ENCODE peak calls at places on chromosomes 12 and 14, in eight cellular contexts. One of them, this sample, is unnamed.

GRCh38 chr12:100984821-100985220 is 190.2 kb downstream of the ANO4 start:
- DNase-seq in T follicular helper cell: no peak
- DNase-seq in right lobe of liver: no peak
- DNase-seq in Caki2: no peak
- DNase-seq in HTR-8/SVneo: no peak
- DNase-seq in T-helper 17 cell: no peak
- DNase-seq in AG20443: no peak
- DNase-seq in activated CD8-positive, alpha-beta memory T cell treated with anti-CD3 and anti-CD28 coated beads, Interleukin-2, amount 50 U/mL, for 48 hours: no peak
- DNase-seq in this sample: no peak

GRCh38 chr14:37253905-37254304 is 56.2 kb downstream of the MIPOL1 start:
- DNase-seq in T-helper 17 cell: no peak
- DNase-seq in right lobe of liver: no peak
- DNase-seq in Caki2: no peak
- DNase-seq in activated CD8-positive, alpha-beta memory T cell treated with anti-CD3 and anti-CD28 coated beads, Interleukin-2, amount 50 U/mL, for 48 hours: no peak
- DNase-seq in AG20443: peak
- DNase-seq in T follicular helper cell: no peak
- DNase-seq in HTR-8/SVneo: peak
- DNase-seq in this sample: no peak

GRCh38 chr14:69882086-69882864 is 3.1 kb downstream of the SMOC1 start:
- DNase-seq in T-helper 17 cell: no peak
- DNase-seq in HTR-8/SVneo: no peak
- DNase-seq in T follicular helper cell: no peak
- DNase-seq in AG20443: no peak
- DNase-seq in right lobe of liver: no peak
- DNase-seq in Caki2: no peak
- DNase-seq in activated CD8-positive, alpha-beta memory T cell treated with anti-CD3 and anti-CD28 coated beads, Interleukin-2, amount 50 U/mL, for 48 hours: no peak
- DNase-seq in this sample: no peak

GRCh38 chr12:29516431-29516875 is 19.0 kb upstream of the OVCH1 start:
- DNase-seq in HTR-8/SVneo: no peak
- DNase-seq in AG20443: no peak
- DNase-seq in activated CD8-positive, alpha-beta memory T cell treated with anti-CD3 and anti-CD28 coated beads, Interleukin-2, amount 50 U/mL, for 48 hours: no peak
- DNase-seq in right lobe of liver: no peak
- DNase-seq in T-helper 17 cell: no peak
- DNase-seq in Caki2: no peak
- DNase-seq in T follicular helper cell: no peak
- DNase-seq in this sample: no peak

GRCh38 chr12:25276199-25276937 is 25.6 kb upstream of the KRAS start:
- DNase-seq in HTR-8/SVneo: peak
- DNase-seq in activated CD8-positive, alpha-beta memory T cell treated with anti-CD3 and anti-CD28 coated beads, Interleukin-2, amount 50 U/mL, for 48 hours: peak
- DNase-seq in Caki2: peak
- DNase-seq in AG20443: peak
- DNase-seq in T follicular helper cell: no peak
- DNase-seq in T-helper 17 cell: no peak
- DNase-seq in right lobe of liver: peak
- DNase-seq in this sample: peak

GRCh38 chr12:66931091-66931490 is 252.2 kb upstream of the GRIP1 start:
- DNase-seq in HTR-8/SVneo: no peak
- DNase-seq in activated CD8-positive, alpha-beta memory T cell treated with anti-CD3 and anti-CD28 coated beads, Interleukin-2, amount 50 U/mL, for 48 hours: no peak
- DNase-seq in Caki2: no peak
- DNase-seq in T-helper 17 cell: no peak
- DNase-seq in T follicular helper cell: no peak
- DNase-seq in right lobe of liver: no peak
- DNase-seq in AG20443: no peak
- DNase-seq in this sample: no peak

GRCh38 chr12:52838871-52839446 is 4.8 kb upstream of the KRT79 start:
- DNase-seq in Caki2: no peak
- DNase-seq in right lobe of liver: no peak
- DNase-seq in T follicular helper cell: no peak
- DNase-seq in HTR-8/SVneo: no peak
- DNase-seq in AG20443: no peak
- DNase-seq in activated CD8-positive, alpha-beta memory T cell treated with anti-CD3 and anti-CD28 coated beads, Interleukin-2, amount 50 U/mL, for 48 hours: no peak
- DNase-seq in T-helper 17 cell: no peak
- DNase-seq in this sample: no peak

GRCh38 chr12:125493704-125494308 is 428.6 kb downstream of the AACS start:
- DNase-seq in right lobe of liver: no peak
- DNase-seq in T follicular helper cell: no peak
- DNase-seq in HTR-8/SVneo: no peak
- DNase-seq in AG20443: no peak
- DNase-seq in activated CD8-positive, alpha-beta memory T cell treated with anti-CD3 and anti-CD28 coated beads, Interleukin-2, amount 50 U/mL, for 48 hours: no peak
- DNase-seq in T-helper 17 cell: no peak
- DNase-seq in Caki2: no peak
- DNase-seq in this sample: no peak

GRCh38 chr14:105605501-105606304 is 79.3 kb downstream of the TMEM121 start:
- DNase-seq in right lobe of liver: peak
- DNase-seq in HTR-8/SVneo: no peak
- DNase-seq in AG20443: no peak
- DNase-seq in T-helper 17 cell: no peak
- DNase-seq in Caki2: no peak
- DNase-seq in T follicular helper cell: no peak
- DNase-seq in activated CD8-positive, alpha-beta memory T cell treated with anti-CD3 and anti-CD28 coated beads, Interleukin-2, amount 50 U/mL, for 48 hours: no peak
- DNase-seq in this sample: no peak

This sample was measured in kidney epithelial cell.